ENCODE peak calls at places on chromosomes 13 and 19, in nine cellular contexts. E, G, B, U, D, H, T, N and A are unnamed samples.

GRCh38 chr13:50715402-50716146 is 127.9 kb downstream of the DLEU7 start:
- DNase-seq in U (no peak), B (no peak), G (no peak), T (no peak), E (peak; percentile 80), D (no peak), H (no peak), N (no peak), A (no peak)

GRCh38 chr19:47582320-47582909 is 9.5 kb upstream of the ZNF541 start:
- DNase-seq in E (no peak), T (no peak), U (peak; percentile 89), N (no peak), G (no peak), B (no peak), H (no peak), D (peak; percentile 81), A (peak; percentile 98)

GRCh38 chr19:1768248-1768647 is 14.9 kb downstream of the ONECUT3 start:
- DNase-seq in N (no peak), T (no peak), G (no peak), E (no peak), D (no peak), H (peak; percentile 39), U (no peak), B (no peak), A (no peak)

GRCh38 chr13:113604186-113604585 is 19.6 kb downstream of the TFDP1 start:
- DNase-seq in T (no peak), N (no peak), H (no peak), D (no peak), E (no peak), G (no peak), B (no peak), U (no peak), A (no peak)

GRCh38 chr19:6801397-6802086 is 29.0 kb downstream of the VAV1 start:
- DNase-seq in T (no peak), U (peak; percentile 1), N (peak; percentile 69), E (peak; percentile 85), H (no peak), D (peak; percentile 9), G (no peak), B (no peak), A (no peak)

GRCh38 chr13:31996611-31997010 is 35.0 kb upstream of the FRY start:
- DNase-seq in G (no peak), E (no peak), B (no peak), T (no peak), N (no peak), D (peak; percentile 4), U (no peak), H (no peak), A (no peak)

GRCh38 chr13:102536695-102537485 is 59.9 kb upstream of the TPP2 start:
- DNase-seq in E (no peak), G (no peak), H (peak; percentile 14), U (no peak), B (no peak), N (no peak), D (no peak), T (no peak), A (no peak)

GRCh38 chr13:27183561-27184147 is 12.0 kb upstream of the USP12 start:
- DNase-seq in H (no peak), E (no peak), U (no peak), B (no peak), D (peak; percentile 48), N (no peak), T (no peak), G (no peak), A (no peak)